ENCODE peak calls at places on chromosomes 3 and 15, in six cellular contexts. L, N, G, T, U and W are unnamed samples.

GRCh38 chr3:59480486-59480995 is 430.7 kb upstream of the CFAP20DC start:
- DNase-seq in N (peak), T (no peak), L (no peak), U (no peak), G (no peak), W (no peak)

GRCh38 chr15:43241100-43241499 is 20.3 kb upstream of the EPB42 start:
- DNase-seq in G (no peak), L (peak), T (no peak), N (peak), U (no peak), W (no peak)

GRCh38 chr3:138174421-138175122 is at the start of gene DBR1:
- DNase-seq in N (peak), G (peak), T (peak), L (peak), U (peak), W (peak)

GRCh38 chr3:40179016-40179415 is 130.5 kb upstream of the EIF1B start:
- DNase-seq in G (peak), T (peak), N (peak), U (peak), L (peak), W (peak)

GRCh38 chr3:195062866-195063540 is 208.0 kb downstream of the XXYLT1 start:
- DNase-seq in N (no peak), L (no peak), T (no peak), U (no peak), G (no peak), W (no peak)

GRCh38 chr3:4303187-4304123 is at the start of gene SETMAR:
- DNase-seq in U (peak), G (peak), T (peak), L (peak), N (peak), W (peak)

GRCh38 chr15:29334544-29334943 is 64.9 kb upstream of the NSMCE3 start:
- DNase-seq in N (no peak), G (no peak), L (no peak), U (no peak), T (no peak), W (no peak)

GRCh38 chr15:48358229-48358641 is 27.0 kb downstream of the DUT start:
- DNase-seq in U (no peak), T (peak), G (no peak), N (peak), L (no peak), W (peak)

DNA sequence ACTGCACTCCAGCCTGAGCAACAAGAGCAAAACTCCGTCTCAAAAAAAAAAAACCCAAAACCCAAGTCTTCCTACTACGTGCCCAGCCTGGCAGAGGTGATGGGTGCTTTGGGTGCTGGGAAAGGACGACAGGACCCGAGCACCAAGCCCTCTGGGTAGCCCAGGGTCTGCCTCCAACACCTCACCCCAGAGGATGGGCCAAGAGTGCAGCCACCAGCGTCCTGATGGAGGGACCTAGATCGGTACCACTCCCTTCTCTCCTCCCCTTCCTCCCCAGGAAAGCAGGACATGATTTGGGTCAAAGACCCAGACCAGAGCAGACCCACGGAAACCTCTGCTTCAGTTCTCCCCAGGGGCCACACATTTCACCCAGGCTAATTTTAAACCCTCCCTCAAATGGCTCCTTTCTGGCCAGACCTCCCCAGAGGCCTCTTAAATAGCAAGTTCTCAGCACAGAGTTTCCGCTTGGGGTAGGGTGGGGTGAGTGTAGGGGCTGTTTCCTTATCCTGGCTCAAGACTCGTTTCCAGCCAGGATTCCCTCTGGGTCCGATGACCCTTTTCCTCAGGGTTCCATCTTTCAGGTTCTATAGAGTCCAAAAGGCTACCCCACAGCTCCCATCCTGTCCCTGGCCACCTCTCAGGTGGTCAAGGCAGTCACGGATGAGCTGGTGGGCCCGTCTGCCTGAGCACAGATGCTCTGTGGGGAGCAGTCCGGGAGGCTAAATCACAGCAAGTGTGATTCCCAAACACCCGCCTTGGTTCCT is 20.5 kb downstream of the RBPMS2 start:
- DNase-seq in U (no peak), N (no peak), L (no peak), T (no peak), G (no peak), W (no peak)
- TF ChIP-seq POLR2A in U (no peak), N (no peak), L (no peak), T (no peak), G (no peak), W (no peak)

GRCh38 chr3:32821686-32822296 is 4.0 kb downstream of the TRIM71 start:
- DNase-seq in G (peak), L (no peak), T (no peak), U (no peak), N (no peak), W (no peak)

GRCh38 chr3:32822609-32823498 is 5.1 kb downstream of the TRIM71 start:
- DNase-seq in G (no peak), L (no peak), U (no peak), N (no peak), T (no peak), W (no peak)

GRCh38 chr3:32819581-32820348 is 2.0 kb downstream of the TRIM71 start:
- DNase-seq in G (no peak), N (no peak), L (no peak), U (no peak), T (no peak), W (no peak)

GRCh38 chr3:32820430-32820829 is 2.6 kb downstream of the TRIM71 start:
- DNase-seq in T (no peak), U (no peak), N (no peak), G (no peak), L (no peak), W (no peak)

GRCh38 chr3:32820971-32821685 is 3.3 kb downstream of the TRIM71 start:
- DNase-seq in U (no peak), G (no peak), T (no peak), N (no peak), L (no peak), W (no peak)
- TF ChIP-seq POLR2A in U (no peak), G (no peak), T (no peak), N (no peak), L (no peak), W (no peak)

GRCh38 chr15:83119968-83120581 is 12.6 kb downstream of the TM6SF1 start:
- DNase-seq in N (no peak), U (no peak), L (no peak), G (no peak), T (no peak), W (no peak)
- TF ChIP-seq POLR2A in N (no peak), U (no peak), L (no peak), G (no peak), T (no peak), W (no peak)

GRCh38 chr15:89898628-89899302 is 5.0 kb upstream of the AP3S2 start:
- DNase-seq in T (peak), G (peak), N (peak), U (peak), L (peak), W (peak)

GRCh38 chr15:89898146-89898545 is 4.4 kb upstream of the AP3S2 start:
- DNase-seq in L (no peak), T (no peak), G (no peak), U (no peak), N (no peak), W (no peak)

GRCh38 chr15:89893027-89893426 is 767 bp downstream of the AP3S2 start:
- DNase-seq in U (no peak), G (no peak), T (no peak), L (no peak), N (peak), W (peak)

GRCh38 chr15:89899303-89899946 is 5.6 kb upstream of the AP3S2 start:
- DNase-seq in L (no peak), N (no peak), G (no peak), T (no peak), U (no peak), W (no peak)

GRCh38 chr15:89893696-89894450 is at the start of gene AP3S2:
- DNase-seq in T (peak), G (peak), L (peak), N (peak), U (peak), W (peak)
- TF ChIP-seq POLR2A in T (peak), G (peak), L (peak), N (peak), U (peak), W (peak)

GRCh38 chr3:16323737-16324136 is 58.7 kb downstream of the OXNAD1 start:
- DNase-seq in U (no peak), G (no peak), T (no peak), L (no peak), N (no peak), W (no peak)
- TF ChIP-seq POLR2A in U (no peak), G (no peak), T (no peak), L (no peak), N (no peak), W (no peak)